ENCODE peak calls at places on chromosomes 3 and 15, in five cellular contexts. O is breast epithelium, Z is left lung, M is A549, I is Panc1. R is an unnamed sample.

GRCh38 chr3:124811441-124811840 is 75.7 kb downstream of the ITGB5 start:
- DNase-seq in I (no peak), Z (no peak), M (no peak), O (no peak), R (no peak)

GRCh38 chr3:113241292-113242033 is 30.1 kb downstream of the BOC start:
- DNase-seq in Z (no peak), I (no peak), M (no peak), O (no peak), R (no peak)

GRCh38 chr3:184240384-184241140 is 8.2 kb downstream of the ALG3 start:
- DNase-seq in O (no peak), M (no peak), Z (no peak), I (no peak), R (no peak)

GRCh38 chr3:149352556-149352955 is 19.1 kb upstream of the TM4SF18 start:
- DNase-seq in M (peak), I (no peak), O (peak), Z (peak), R (peak)

GRCh38 chr3:194112120-194113106 is 23.5 kb upstream of the HES1 start:
- DNase-seq in I (no peak), Z (peak), O (peak), M (peak), R (peak)

GRCh38 chr3:116517308-116517707 is 72.0 kb upstream of the LSAMP start:
- DNase-seq in Z (no peak), O (no peak), M (no peak), I (no peak), R (no peak)

GRCh38 chr15:28120359-28120640 is 21.2 kb upstream of the OCA2 start:
- DNase-seq in O (no peak), M (no peak), I (no peak), Z (no peak), R (no peak)

GRCh38 chr15:39748276-39748675 is 34.4 kb downstream of the FSIP1 start:
- DNase-seq in I (no peak), M (peak), O (no peak), Z (no peak), R (no peak)

GRCh38 chr3:13868844-13869724 is 10.8 kb downstream of the WNT7A start:
- DNase-seq in I (no peak), M (no peak), O (no peak), Z (no peak), R (no peak)

GRCh38 chr3:53773330-53773583 is 73.0 kb downstream of the CHDH start:
- DNase-seq in M (no peak), O (no peak), I (no peak), Z (no peak), R (no peak)

GRCh38 chr3:169664034-169664820 is 715 bp upstream of the MECOM start:
- DNase-seq in I (no peak), Z (peak), O (no peak), M (no peak), R (no peak)

GRCh38 chr15:94255540-94255939 is 24.2 kb downstream of the MCTP2 start:
- DNase-seq in I (no peak), M (no peak), Z (no peak), O (no peak), R (no peak)

GRCh38 chr3:13506239-13506638 is 26.1 kb downstream of the HDAC11 start:
- DNase-seq in M (no peak), Z (no peak), O (no peak), I (no peak), R (no peak)

GRCh38 chr3:34260266-34260990 is 462.0 kb downstream of the PDCD6IP start:
- DNase-seq in O (no peak), I (peak), M (peak), Z (peak), R (peak)

GRCh38 chr15:64875641-64876223 is 34.0 kb downstream of the PLEKHO2 start:
- DNase-seq in Z (no peak), M (no peak), O (no peak), I (no peak), R (no peak)

GRCh38 chr3:195577645-195578177 is 6.0 kb downstream of the APOD start:
- DNase-seq in Z (no peak), I (no peak), O (no peak), M (no peak), R (no peak)

GRCh38 chr3:156981005-156981404 is 154.9 kb downstream of the LEKR1 start:
- DNase-seq in I (no peak), Z (no peak), O (no peak), M (no peak), R (no peak)

GRCh38 chr15:74156678-74157411 is 16.7 kb upstream of the ISLR start:
- DNase-seq in Z (no peak), I (no peak), O (no peak), M (no peak), R (no peak)

DNA sequence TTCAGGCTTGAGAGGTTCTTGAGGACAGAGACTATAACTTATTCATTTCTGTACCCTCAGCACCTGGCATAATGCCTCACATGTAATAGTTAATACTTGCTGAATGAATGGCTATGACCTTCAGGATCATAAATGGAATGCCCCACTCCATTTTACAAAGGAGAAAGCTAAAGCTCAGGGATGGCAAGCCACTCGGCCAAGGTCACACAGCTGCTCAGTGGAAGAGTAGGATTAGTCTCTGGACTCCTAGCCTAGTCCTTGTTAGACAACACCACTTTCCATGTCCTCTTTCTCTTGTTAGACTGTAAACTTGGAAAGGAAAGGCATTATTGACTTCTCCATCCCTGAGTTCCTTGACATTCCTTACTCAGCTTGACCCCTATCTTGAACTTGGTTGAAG is 3.2 kb upstream of the ALPK3 start:
- DNase-seq in O (no peak), M (no peak), I (no peak), Z (no peak), R (no peak)
- H3K27ac ChIP-seq in O (no peak), M (no peak), I (no peak), Z (no peak), R (no peak)

DNA sequence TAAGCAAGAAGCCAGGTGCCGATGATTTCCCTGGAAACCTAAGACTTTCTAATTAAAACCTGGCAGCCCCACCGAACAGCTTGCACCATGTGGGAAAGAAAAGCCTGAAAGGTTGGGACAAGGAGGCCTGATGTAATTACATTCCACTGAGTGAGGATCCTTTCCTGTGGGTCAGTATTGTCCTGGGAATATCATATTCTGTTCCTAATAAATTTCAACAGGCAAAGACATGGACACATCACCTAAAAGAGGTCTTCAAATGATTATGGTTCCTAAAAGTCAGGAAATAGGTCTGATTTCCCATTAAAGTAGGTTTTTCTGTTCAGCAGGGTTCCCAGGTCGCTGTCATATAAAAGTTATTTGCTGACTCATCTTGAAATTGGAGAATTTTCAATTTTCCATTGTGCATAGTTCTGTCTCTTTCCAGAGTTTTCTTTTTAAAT is 58.5 kb downstream of the DUT start:
- DNase-seq in Z (no peak), M (no peak), I (no peak), O (no peak), R (no peak)
- H3K27ac ChIP-seq in Z (peak), M (peak), I (no peak), O (peak), R (no peak)

DNA sequence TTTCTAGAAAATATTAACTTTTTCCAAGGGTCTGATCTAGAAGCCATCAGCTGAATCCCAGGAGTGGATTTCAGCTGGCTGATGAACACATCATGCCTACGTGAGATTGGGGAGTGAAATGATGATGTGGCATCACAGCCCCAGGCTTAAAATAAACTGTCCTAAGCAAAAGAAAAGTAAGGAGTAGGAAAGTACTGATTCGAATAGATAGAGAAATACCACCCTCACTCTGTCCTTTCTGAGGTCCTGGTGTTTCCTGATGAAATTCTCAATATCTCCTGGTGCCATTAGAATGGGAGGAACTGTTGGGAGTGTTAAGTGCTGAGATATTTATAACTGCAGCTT is 376.8 kb upstream of the SEMA6D start:
- DNase-seq in Z (no peak), M (no peak), I (no peak), O (no peak), R (no peak)
- H3K27ac ChIP-seq in Z (no peak), M (no peak), I (no peak), O (no peak), R (no peak)

GRCh38 chr15:43826029-43826507 is 734 bp upstream of the WDR76 start:
- DNase-seq in O (peak), Z (no peak), I (no peak), M (no peak), R (no peak)
- H3K27ac ChIP-seq in O (peak), Z (no peak), I (peak), M (peak), R (no peak)

GRCh38 chr3:52743721-52744120 is 27.0 kb downstream of the NEK4 start:
- DNase-seq in O (no peak), I (no peak), M (no peak), Z (no peak), R (no peak)

GRCh38 chr3:52742418-52743041 is 28.2 kb downstream of the NEK4 start:
- DNase-seq in I (peak), M (peak), Z (no peak), O (no peak), R (no peak)

GRCh38 chr3:52739725-52740124 is 31.0 kb downstream of the NEK4 start:
- DNase-seq in I (no peak), O (no peak), M (no peak), Z (no peak), R (no peak)

GRCh38 chr3:52743152-52743551 is 27.6 kb downstream of the NEK4 start:
- DNase-seq in M (no peak), Z (no peak), O (no peak), I (no peak), R (no peak)
- H3K27ac ChIP-seq in M (no peak), Z (no peak), O (no peak), I (no peak), R (no peak)